ENCODE peak calls at places on chromosome 20, in ten cellular contexts. One of them, this sample, is unnamed.

GRCh38 chr20:17969884-17970409 is 1.1 kb downstream of the MGME1 start:
- DNase-seq in suprapubic skin: no peak
- DNase-seq in fibroblast of pulmonary artery: peak; percentile 36
- DNase-seq in colonic mucosa: peak; percentile 60
- DNase-seq in keratinocyte: no peak
- DNase-seq in foreskin keratinocyte: no peak
- DNase-seq in endothelial cell: peak; percentile 9
- DNase-seq in AG10803: peak; percentile 57
- DNase-seq in mesothelial cell of epicardium: no peak
- DNase-seq in psoas muscle: peak; percentile 58
- DNase-seq in this sample: no peak

GRCh38 chr20:54716790-54717189 is 241.4 kb downstream of the DOK5 start:
- DNase-seq in suprapubic skin: no peak
- DNase-seq in fibroblast of pulmonary artery: no peak
- DNase-seq in colonic mucosa: no peak
- DNase-seq in keratinocyte: no peak
- DNase-seq in foreskin keratinocyte: no peak
- DNase-seq in endothelial cell: no peak
- DNase-seq in AG10803: no peak
- DNase-seq in mesothelial cell of epicardium: no peak
- DNase-seq in psoas muscle: no peak
- DNase-seq in this sample: no peak

GRCh38 chr20:41273445-41273844 is 44.1 kb downstream of the ZHX3 start:
- DNase-seq in suprapubic skin: no peak
- DNase-seq in fibroblast of pulmonary artery: no peak
- DNase-seq in colonic mucosa: no peak
- DNase-seq in keratinocyte: no peak
- DNase-seq in foreskin keratinocyte: no peak
- DNase-seq in endothelial cell: no peak
- DNase-seq in AG10803: no peak
- DNase-seq in mesothelial cell of epicardium: no peak
- DNase-seq in psoas muscle: no peak
- DNase-seq in this sample: no peak

GRCh38 chr20:51729771-51730170 is 38.4 kb downstream of the ATP9A start:
- DNase-seq in suprapubic skin: no peak
- DNase-seq in fibroblast of pulmonary artery: no peak
- DNase-seq in colonic mucosa: no peak
- DNase-seq in keratinocyte: no peak
- DNase-seq in foreskin keratinocyte: no peak
- DNase-seq in endothelial cell: no peak
- DNase-seq in AG10803: no peak
- DNase-seq in mesothelial cell of epicardium: no peak
- DNase-seq in psoas muscle: no peak
- DNase-seq in this sample: no peak

GRCh38 chr20:14337400-14338171 is at the start of gene FLRT3:
- DNase-seq in suprapubic skin: no peak
- DNase-seq in fibroblast of pulmonary artery: peak; percentile 98
- DNase-seq in colonic mucosa: peak; percentile 81
- DNase-seq in keratinocyte: peak; percentile 96
- DNase-seq in foreskin keratinocyte: peak; percentile 96
- DNase-seq in endothelial cell: peak; percentile 76
- DNase-seq in AG10803: peak; percentile 90
- DNase-seq in mesothelial cell of epicardium: peak; percentile 78
- DNase-seq in psoas muscle: peak; percentile 70
- DNase-seq in this sample: peak; percentile 32

GRCh38 chr20:3325864-3326263 is 81.6 kb downstream of the DNAAF9 start:
- DNase-seq in suprapubic skin: no peak
- DNase-seq in fibroblast of pulmonary artery: no peak
- DNase-seq in colonic mucosa: no peak
- DNase-seq in keratinocyte: no peak
- DNase-seq in foreskin keratinocyte: no peak
- DNase-seq in endothelial cell: no peak
- DNase-seq in AG10803: no peak
- DNase-seq in mesothelial cell of epicardium: no peak
- DNase-seq in psoas muscle: no peak
- DNase-seq in this sample: no peak

GRCh38 chr20:34709836-34710567 is 5.9 kb downstream of the TP53INP2 start:
- DNase-seq in suprapubic skin: no peak
- DNase-seq in fibroblast of pulmonary artery: no peak
- DNase-seq in colonic mucosa: peak; percentile 77
- DNase-seq in keratinocyte: no peak
- DNase-seq in foreskin keratinocyte: no peak
- DNase-seq in endothelial cell: peak; percentile 40
- DNase-seq in AG10803: peak; percentile 65
- DNase-seq in mesothelial cell of epicardium: peak; percentile 75
- DNase-seq in psoas muscle: peak; percentile 85
- DNase-seq in this sample: no peak

GRCh38 chr20:32509639-32510066 is 75.5 kb downstream of the NOL4L start:
- DNase-seq in suprapubic skin: no peak
- DNase-seq in fibroblast of pulmonary artery: no peak
- DNase-seq in colonic mucosa: no peak
- DNase-seq in keratinocyte: no peak
- DNase-seq in foreskin keratinocyte: no peak
- DNase-seq in endothelial cell: peak; percentile 34
- DNase-seq in AG10803: no peak
- DNase-seq in mesothelial cell of epicardium: no peak
- DNase-seq in psoas muscle: no peak
- DNase-seq in this sample: no peak

GRCh38 chr20:59748555-59749292 is 144.4 kb downstream of the PHACTR3 start:
- DNase-seq in suprapubic skin: no peak
- DNase-seq in fibroblast of pulmonary artery: peak; percentile 22
- DNase-seq in colonic mucosa: no peak
- DNase-seq in keratinocyte: no peak
- DNase-seq in foreskin keratinocyte: no peak
- DNase-seq in endothelial cell: no peak
- DNase-seq in AG10803: peak; percentile 99
- DNase-seq in mesothelial cell of epicardium: no peak
- DNase-seq in psoas muscle: no peak
- DNase-seq in this sample: no peak

GRCh38 chr20:8133816-8134451 is 1.9 kb downstream of the PLCB1 start:
- DNase-seq in suprapubic skin: no peak
- DNase-seq in fibroblast of pulmonary artery: no peak
- DNase-seq in colonic mucosa: no peak
- DNase-seq in keratinocyte: no peak
- DNase-seq in foreskin keratinocyte: no peak
- DNase-seq in endothelial cell: no peak
- DNase-seq in AG10803: no peak
- DNase-seq in mesothelial cell of epicardium: no peak
- DNase-seq in psoas muscle: no peak
- DNase-seq in this sample: no peak

GRCh38 chr20:58065508-58066361 is 162.7 kb downstream of the ANKRD60 start:
- DNase-seq in suprapubic skin: no peak
- DNase-seq in fibroblast of pulmonary artery: no peak
- DNase-seq in colonic mucosa: peak; percentile 6
- DNase-seq in keratinocyte: peak; percentile 55
- DNase-seq in foreskin keratinocyte: peak; percentile 66
- DNase-seq in endothelial cell: no peak
- DNase-seq in AG10803: peak; percentile 63
- DNase-seq in mesothelial cell of epicardium: peak; percentile 13
- DNase-seq in psoas muscle: no peak
- DNase-seq in this sample: no peak

GRCh38 chr20:58069207-58069606 is 159.2 kb downstream of the ANKRD60 start:
- DNase-seq in suprapubic skin: peak; percentile 44
- DNase-seq in fibroblast of pulmonary artery: no peak
- DNase-seq in colonic mucosa: peak; percentile 4
- DNase-seq in keratinocyte: no peak
- DNase-seq in foreskin keratinocyte: no peak
- DNase-seq in endothelial cell: no peak
- DNase-seq in AG10803: no peak
- DNase-seq in mesothelial cell of epicardium: peak; percentile 11
- DNase-seq in psoas muscle: no peak
- DNase-seq in this sample: no peak

DNA sequence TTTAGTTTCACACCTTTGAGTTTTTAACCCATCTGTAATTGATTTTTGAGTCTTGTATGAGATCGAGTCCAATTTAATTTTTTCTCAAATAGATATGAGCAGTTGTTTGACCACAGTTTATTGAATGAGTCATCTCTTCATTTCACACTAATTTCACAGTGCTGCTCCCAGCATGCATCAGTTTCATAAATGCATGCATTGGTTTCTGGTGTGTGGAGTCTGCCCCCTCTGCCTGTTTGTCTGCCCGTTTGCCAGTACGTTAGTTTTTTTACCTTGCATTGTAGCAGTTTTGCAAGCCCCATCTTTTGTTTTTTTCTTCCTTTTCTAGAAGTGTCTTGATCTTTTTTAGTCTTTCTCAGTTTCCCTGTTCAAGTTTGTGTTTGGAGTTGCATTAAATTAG is 11.9 kb downstream of the SLX4IP start:
- DNase-seq in suprapubic skin: no peak
- DNase-seq in fibroblast of pulmonary artery: peak; percentile 62
- DNase-seq in colonic mucosa: peak; percentile 65
- DNase-seq in keratinocyte: no peak
- DNase-seq in foreskin keratinocyte: peak; percentile 16
- DNase-seq in endothelial cell: no peak
- DNase-seq in AG10803: peak; percentile 72
- DNase-seq in mesothelial cell of epicardium: no peak
- DNase-seq in psoas muscle: no peak
- DNase-seq in this sample: no peak
- TF ChIP-seq CTCF in suprapubic skin: no peak
- TF ChIP-seq CTCF in fibroblast of pulmonary artery: no peak
- TF ChIP-seq CTCF in colonic mucosa: no peak
- TF ChIP-seq CTCF in keratinocyte: no peak
- TF ChIP-seq CTCF in foreskin keratinocyte: peak; percentile 23
- TF ChIP-seq CTCF in endothelial cell: no peak
- TF ChIP-seq CTCF in AG10803: peak; percentile 4
- TF ChIP-seq CTCF in mesothelial cell of epicardium: no peak
- TF ChIP-seq CTCF in psoas muscle: no peak
- TF ChIP-seq CTCF in this sample: no peak

GRCh38 chr20:4567172-4567571 is 154.5 kb upstream of the PRND start:
- DNase-seq in suprapubic skin: no peak
- DNase-seq in fibroblast of pulmonary artery: no peak
- DNase-seq in colonic mucosa: no peak
- DNase-seq in keratinocyte: no peak
- DNase-seq in foreskin keratinocyte: no peak
- DNase-seq in endothelial cell: no peak
- DNase-seq in AG10803: no peak
- DNase-seq in mesothelial cell of epicardium: no peak
- DNase-seq in psoas muscle: no peak
- DNase-seq in this sample: no peak

GRCh38 chr20:4559906-4560305 is 161.8 kb upstream of the PRND start:
- DNase-seq in suprapubic skin: no peak
- DNase-seq in fibroblast of pulmonary artery: no peak
- DNase-seq in colonic mucosa: no peak
- DNase-seq in keratinocyte: no peak
- DNase-seq in foreskin keratinocyte: no peak
- DNase-seq in endothelial cell: no peak
- DNase-seq in AG10803: no peak
- DNase-seq in mesothelial cell of epicardium: no peak
- DNase-seq in psoas muscle: no peak
- DNase-seq in this sample: no peak

GRCh38 chr20:4560667-4561066 is 161.0 kb upstream of the PRND start:
- DNase-seq in suprapubic skin: no peak
- DNase-seq in fibroblast of pulmonary artery: peak; percentile 14
- DNase-seq in colonic mucosa: no peak
- DNase-seq in keratinocyte: no peak
- DNase-seq in foreskin keratinocyte: no peak
- DNase-seq in endothelial cell: no peak
- DNase-seq in AG10803: peak; percentile 16
- DNase-seq in mesothelial cell of epicardium: no peak
- DNase-seq in psoas muscle: no peak
- DNase-seq in this sample: no peak

GRCh38 chr20:4563031-4563430 is 158.7 kb upstream of the PRND start:
- DNase-seq in suprapubic skin: no peak
- DNase-seq in fibroblast of pulmonary artery: no peak
- DNase-seq in colonic mucosa: no peak
- DNase-seq in keratinocyte: no peak
- DNase-seq in foreskin keratinocyte: no peak
- DNase-seq in endothelial cell: no peak
- DNase-seq in AG10803: no peak
- DNase-seq in mesothelial cell of epicardium: no peak
- DNase-seq in psoas muscle: no peak
- DNase-seq in this sample: no peak

GRCh38 chr20:4563534-4563933 is 158.2 kb upstream of the PRND start:
- DNase-seq in suprapubic skin: no peak
- DNase-seq in fibroblast of pulmonary artery: peak; percentile 82
- DNase-seq in colonic mucosa: no peak
- DNase-seq in keratinocyte: no peak
- DNase-seq in foreskin keratinocyte: no peak
- DNase-seq in endothelial cell: peak; percentile 56
- DNase-seq in AG10803: peak; percentile 75
- DNase-seq in mesothelial cell of epicardium: no peak
- DNase-seq in psoas muscle: no peak
- DNase-seq in this sample: no peak
- TF ChIP-seq CTCF in suprapubic skin: no peak
- TF ChIP-seq CTCF in fibroblast of pulmonary artery: peak; percentile 43
- TF ChIP-seq CTCF in colonic mucosa: no peak
- TF ChIP-seq CTCF in keratinocyte: peak; percentile 26
- TF ChIP-seq CTCF in foreskin keratinocyte: peak; percentile 55
- TF ChIP-seq CTCF in endothelial cell: no peak
- TF ChIP-seq CTCF in AG10803: peak; percentile 52
- TF ChIP-seq CTCF in mesothelial cell of epicardium: peak; percentile 25
- TF ChIP-seq CTCF in psoas muscle: no peak
- TF ChIP-seq CTCF in this sample: no peak

GRCh38 chr20:48933017-48933766 is 11.7 kb downstream of the ARFGEF2 start:
- DNase-seq in suprapubic skin: no peak
- DNase-seq in fibroblast of pulmonary artery: no peak
- DNase-seq in colonic mucosa: peak; percentile 89
- DNase-seq in keratinocyte: no peak
- DNase-seq in foreskin keratinocyte: no peak
- DNase-seq in endothelial cell: no peak
- DNase-seq in AG10803: no peak
- DNase-seq in mesothelial cell of epicardium: no peak
- DNase-seq in psoas muscle: no peak
- DNase-seq in this sample: no peak
- TF ChIP-seq CTCF in suprapubic skin: no peak
- TF ChIP-seq CTCF in fibroblast of pulmonary artery: no peak
- TF ChIP-seq CTCF in colonic mucosa: no peak
- TF ChIP-seq CTCF in keratinocyte: peak; percentile 33
- TF ChIP-seq CTCF in foreskin keratinocyte: peak; percentile 21
- TF ChIP-seq CTCF in endothelial cell: no peak
- TF ChIP-seq CTCF in AG10803: no peak
- TF ChIP-seq CTCF in mesothelial cell of epicardium: no peak
- TF ChIP-seq CTCF in psoas muscle: no peak
- TF ChIP-seq CTCF in this sample: no peak

DNA sequence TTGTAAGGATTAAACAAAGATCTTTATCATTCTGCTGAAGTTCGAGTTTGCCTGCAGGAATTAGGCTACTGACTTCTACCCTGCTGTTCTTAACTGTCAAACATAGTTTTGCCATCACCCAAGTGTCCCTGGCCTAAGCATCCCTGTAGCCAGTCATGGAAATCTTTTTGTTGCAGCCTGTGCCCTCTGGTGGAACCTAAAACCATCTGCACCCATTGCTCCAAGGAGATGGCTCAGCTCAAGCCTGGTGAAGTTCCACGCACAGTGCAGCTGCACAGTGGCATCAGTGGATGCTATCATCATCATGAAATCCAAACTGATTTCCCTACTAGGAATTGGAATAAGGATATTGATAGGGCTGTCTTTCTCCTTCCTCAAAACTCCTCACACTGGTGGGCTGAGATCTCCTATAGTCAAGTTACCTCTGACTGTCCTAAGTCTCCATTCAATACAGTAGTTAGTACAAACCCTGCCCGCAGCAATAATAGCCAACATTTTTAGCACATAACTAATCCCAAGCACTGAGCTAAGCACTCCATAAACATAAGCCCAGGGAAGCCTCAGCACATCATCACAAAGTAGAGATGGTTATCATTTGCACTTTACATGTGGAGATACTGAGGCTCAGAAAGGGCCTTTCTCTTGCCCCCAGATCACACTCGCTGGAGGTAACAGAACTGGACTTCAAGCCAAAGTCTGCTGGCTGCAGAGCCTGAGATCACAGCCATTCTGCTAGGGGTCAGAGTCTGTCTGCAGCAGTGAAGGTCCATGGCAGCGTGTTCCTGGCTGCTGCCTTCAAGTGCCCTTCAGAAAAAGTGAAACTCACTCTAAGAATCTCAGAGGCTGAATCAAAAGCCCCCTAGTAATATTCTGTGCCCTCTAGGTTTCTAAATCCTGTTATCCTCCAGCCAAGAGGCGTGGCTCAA is 77.2 kb upstream of the MC3R start:
- DNase-seq in suprapubic skin: no peak
- DNase-seq in fibroblast of pulmonary artery: no peak
- DNase-seq in colonic mucosa: no peak
- DNase-seq in keratinocyte: no peak
- DNase-seq in foreskin keratinocyte: no peak
- DNase-seq in endothelial cell: no peak
- DNase-seq in AG10803: no peak
- DNase-seq in mesothelial cell of epicardium: no peak
- DNase-seq in psoas muscle: no peak
- DNase-seq in this sample: no peak
- TF ChIP-seq CTCF in suprapubic skin: no peak
- TF ChIP-seq CTCF in fibroblast of pulmonary artery: no peak
- TF ChIP-seq CTCF in colonic mucosa: no peak
- TF ChIP-seq CTCF in keratinocyte: peak; percentile 66
- TF ChIP-seq CTCF in foreskin keratinocyte: peak; percentile 36
- TF ChIP-seq CTCF in endothelial cell: no peak
- TF ChIP-seq CTCF in AG10803: no peak
- TF ChIP-seq CTCF in mesothelial cell of epicardium: no peak
- TF ChIP-seq CTCF in psoas muscle: peak; percentile 9
- TF ChIP-seq CTCF in this sample: no peak

This sample was measured in omental fat pad.